ENCODE peak calls at places on chromosome 16, in nine cellular contexts. R is heart left ventricle; O is adrenal gland; Z is neural progenitor cell; L is vagina; B is H9; A is GM23338; P is CD4-positive, alpha-beta T cell; K is tibial nerve. Q is an unnamed sample.

GRCh38 chr16:48542020-48542473 is 67.9 kb downstream of the N4BP1 start:
- DNase-seq in R (peak), O (peak), Z (peak), L (peak), B (no peak), A (peak), P (no peak), K (peak), Q (no peak)

GRCh38 chr16:78973041-78973440 is 627.5 kb downstream of the MAF start:
- DNase-seq in R (no peak), O (no peak), Z (no peak), L (no peak), B (no peak), A (no peak), P (no peak), K (no peak), Q (no peak)

GRCh38 chr16:88815901-88816589 is 4.3 kb upstream of the APRT start:
- DNase-seq in R (no peak), O (peak), Z (peak), L (no peak), B (peak), A (peak), P (no peak), K (no peak), Q (peak)

GRCh38 chr16:89605186-89605970 is 8.1 kb upstream of the DPEP1 start:
- DNase-seq in R (no peak), O (no peak), Z (no peak), L (no peak), B (no peak), A (no peak), P (no peak), K (no peak), Q (no peak)

GRCh38 chr16:63596716-63597115 is 1525.1 kb downstream of the CDH11 start:
- DNase-seq in R (no peak), O (no peak), Z (no peak), L (no peak), B (no peak), A (no peak), P (no peak), K (no peak), Q (no peak)

GRCh38 chr16:5042574-5043171 is 8.9 kb upstream of the NAGPA start:
- DNase-seq in R (no peak), O (no peak), Z (peak), L (no peak), B (no peak), A (peak), P (no peak), K (no peak), Q (peak)

GRCh38 chr16:79599256-79599836 is 1.2 kb downstream of the MAF start:
- DNase-seq in R (peak), O (peak), Z (peak), L (no peak), B (peak), A (peak), P (no peak), K (no peak), Q (peak)

GRCh38 chr16:86241681-86242080 is 268.6 kb upstream of the FOXF1 start:
- DNase-seq in R (no peak), O (no peak), Z (no peak), L (no peak), B (no peak), A (peak), P (no peak), K (no peak), Q (no peak)

GRCh38 chr16:31513126-31513525 is 4.9 kb upstream of the RUSF1 start:
- DNase-seq in R (no peak), O (no peak), Z (no peak), L (no peak), B (no peak), A (no peak), P (no peak), K (no peak), Q (no peak)

GRCh38 chr16:12788758-12789157 is 14.9 kb downstream of the CPPED1 start:
- DNase-seq in R (no peak), O (no peak), Z (no peak), L (no peak), B (no peak), A (no peak), P (no peak), K (no peak), Q (no peak)

GRCh38 chr16:51853586-51853985 is 693.4 kb downstream of the TOX3 start:
- DNase-seq in R (no peak), O (no peak), Z (peak), L (no peak), B (no peak), A (no peak), P (no peak), K (no peak), Q (no peak)

DNA sequence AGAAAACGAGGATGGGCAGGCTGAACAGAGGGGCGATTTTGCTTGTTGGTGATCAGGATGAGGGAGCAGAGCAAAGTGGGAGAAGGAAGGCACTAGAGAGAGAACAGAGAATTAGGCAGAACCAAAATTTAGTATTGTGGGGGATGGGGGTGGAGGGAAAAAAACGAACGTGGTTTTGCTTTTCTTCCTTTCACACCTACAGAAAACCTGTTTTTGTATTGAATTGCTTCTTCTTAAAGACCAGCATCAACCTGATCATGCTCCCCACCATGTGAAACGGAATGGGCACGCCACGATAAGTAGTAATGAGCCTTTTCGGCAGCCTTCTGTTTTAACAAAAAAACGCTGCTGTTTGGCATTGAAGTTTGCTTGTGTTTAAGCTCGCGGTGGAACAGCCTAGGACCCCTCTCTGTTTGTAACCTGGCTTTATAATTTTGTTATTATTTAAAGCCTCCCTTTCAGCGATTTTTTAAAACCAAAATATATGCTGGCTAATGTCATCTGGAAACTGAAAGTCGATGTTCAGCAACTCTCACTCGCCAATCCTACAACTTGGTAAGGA is 36.8 kb downstream of the ERCC4 start:
- DNase-seq in R (no peak), O (peak), Z (no peak), L (no peak), B (no peak), A (no peak), P (no peak), K (no peak), Q (no peak)
- H3K27ac ChIP-seq in R (peak), O (peak), Z (no peak), L (peak), B (no peak), A (no peak), P (no peak), K (peak), Q (no peak)

GRCh38 chr16:87570938-87571867 is 31.1 kb upstream of the JPH3 start:
- DNase-seq in R (no peak), O (peak), Z (peak), L (no peak), B (peak), A (peak), P (no peak), K (no peak), Q (peak)
- TF ChIP-seq CTCF in R (peak), O (peak), Z (peak), L (peak), B (peak), A (peak), P (no peak), K (peak), Q (peak)

DNA sequence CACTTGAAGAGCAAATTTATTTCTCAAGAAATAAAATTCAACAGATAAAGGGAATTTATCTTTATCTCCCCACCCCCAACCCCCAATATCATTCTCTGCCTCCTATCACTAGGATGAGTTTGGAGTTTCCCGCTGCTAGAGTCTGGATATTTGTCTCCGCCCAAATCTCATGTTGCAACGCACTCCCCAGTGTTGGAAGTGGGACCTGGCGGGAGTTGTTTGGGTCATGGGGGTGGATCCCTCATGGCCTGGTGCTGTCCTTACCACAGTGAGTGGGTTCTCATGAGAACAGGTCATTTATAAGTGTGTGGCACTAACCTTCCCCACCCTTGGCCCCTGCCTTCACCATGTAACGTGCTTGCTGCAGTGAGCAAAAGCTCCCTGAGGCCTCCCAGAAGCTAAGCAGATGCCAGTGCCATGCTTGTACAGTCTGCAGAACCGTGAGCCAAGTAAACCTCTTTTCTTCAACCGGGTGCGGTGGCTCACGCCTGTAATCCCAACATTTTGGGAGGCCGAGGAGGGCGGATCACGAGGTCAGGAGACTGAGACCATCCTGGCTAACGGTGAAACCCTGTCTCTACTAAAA is 6.5 kb downstream of the CEP20 start:
- DNase-seq in R (no peak), O (no peak), Z (no peak), L (no peak), B (no peak), A (no peak), P (no peak), K (no peak), Q (no peak)
- H3K27ac ChIP-seq in R (no peak), O (no peak), Z (no peak), L (no peak), B (no peak), A (no peak), P (no peak), K (no peak), Q (no peak)

GRCh38 chr16:734208-734980 is 6.4 kb downstream of the CIAO3 start:
- DNase-seq in R (peak), O (no peak), Z (no peak), L (no peak), B (peak), A (no peak), P (no peak), K (no peak), Q (peak)

GRCh38 chr16:732332-732731 is 5.4 kb downstream of the HAGHL start:
- DNase-seq in R (no peak), O (no peak), Z (no peak), L (no peak), B (no peak), A (no peak), P (no peak), K (no peak), Q (no peak)

GRCh38 chr16:734981-735881 is 5.6 kb downstream of the CIAO3 start:
- DNase-seq in R (no peak), O (no peak), Z (no peak), L (no peak), B (no peak), A (no peak), P (no peak), K (no peak), Q (no peak)

GRCh38 chr16:732936-733335 is 6.0 kb downstream of the HAGHL start:
- DNase-seq in R (no peak), O (no peak), Z (no peak), L (no peak), B (no peak), A (peak), P (no peak), K (no peak), Q (peak)

DNA sequence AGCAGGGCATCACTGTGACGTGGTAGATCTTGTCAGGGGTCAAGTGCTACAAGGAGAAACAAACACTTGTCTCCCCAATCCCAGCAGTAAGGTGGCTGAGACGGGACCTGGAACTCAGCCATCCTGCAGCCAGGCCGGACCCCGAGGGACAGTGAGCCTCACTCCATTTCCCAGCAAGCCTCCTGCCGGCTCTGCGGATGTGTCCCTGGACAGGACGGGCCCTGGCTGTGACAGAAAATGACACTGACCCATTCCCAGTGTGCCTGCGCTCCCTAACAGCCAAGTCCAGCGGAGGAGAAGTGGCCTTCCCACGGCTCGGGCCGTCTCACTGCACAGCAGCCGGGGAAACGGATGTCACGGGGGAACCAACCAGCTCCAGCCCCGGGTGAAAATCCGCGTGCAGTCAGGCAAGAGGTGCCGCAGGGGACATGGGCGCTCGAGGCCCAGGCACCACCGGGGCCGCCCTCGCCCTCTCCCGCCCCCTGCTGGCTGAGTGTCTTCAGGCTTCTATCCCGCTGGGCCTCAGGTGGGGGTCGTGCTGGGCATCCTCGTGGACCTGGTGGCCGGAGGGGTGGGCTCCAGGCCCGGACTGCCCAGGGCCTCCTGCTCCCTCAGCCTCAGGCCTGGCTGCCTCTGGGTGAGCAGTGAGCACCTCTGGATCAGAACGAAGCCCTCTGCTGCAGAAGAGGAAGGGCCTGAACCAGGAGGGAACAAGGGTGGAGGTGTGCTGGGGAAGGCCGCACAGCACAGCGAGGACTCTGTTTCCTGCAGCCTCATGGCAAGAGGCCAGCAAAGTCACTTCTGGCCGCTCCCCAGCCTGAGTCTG is 6.7 kb downstream of the HAGHL start:
- DNase-seq in R (no peak), O (no peak), Z (peak), L (no peak), B (no peak), A (peak), P (no peak), K (no peak), Q (peak)
- TF ChIP-seq CTCF in R (peak), O (peak), Z (peak), L (no peak), B (peak), A (peak), P (peak), K (no peak), Q (peak)

DNA sequence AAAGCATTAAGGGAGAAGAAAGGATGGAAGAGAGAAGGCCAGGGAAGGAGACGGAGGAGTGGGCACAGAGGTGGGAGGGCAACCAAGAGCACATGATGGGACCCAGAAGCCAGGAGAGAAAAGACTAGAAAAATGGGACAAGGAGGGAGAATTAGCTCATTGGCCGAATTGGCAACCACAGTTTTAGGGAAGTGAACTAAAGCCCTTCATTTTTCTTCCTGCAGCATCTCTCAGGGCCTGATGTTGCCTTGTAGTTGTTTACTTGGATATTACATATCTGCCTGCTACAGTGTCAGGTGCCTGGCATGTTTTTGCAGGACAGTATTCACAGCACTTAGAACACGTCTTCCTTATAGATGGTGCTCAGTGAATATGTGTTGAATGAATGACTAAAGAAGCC is 19.0 kb downstream of the EMP2 start:
- DNase-seq in R (no peak), O (no peak), Z (no peak), L (no peak), B (no peak), A (no peak), P (no peak), K (no peak), Q (no peak)
- H3K27ac ChIP-seq in R (peak), O (no peak), Z (no peak), L (no peak), B (no peak), A (no peak), P (no peak), K (peak), Q (no peak)

DNA sequence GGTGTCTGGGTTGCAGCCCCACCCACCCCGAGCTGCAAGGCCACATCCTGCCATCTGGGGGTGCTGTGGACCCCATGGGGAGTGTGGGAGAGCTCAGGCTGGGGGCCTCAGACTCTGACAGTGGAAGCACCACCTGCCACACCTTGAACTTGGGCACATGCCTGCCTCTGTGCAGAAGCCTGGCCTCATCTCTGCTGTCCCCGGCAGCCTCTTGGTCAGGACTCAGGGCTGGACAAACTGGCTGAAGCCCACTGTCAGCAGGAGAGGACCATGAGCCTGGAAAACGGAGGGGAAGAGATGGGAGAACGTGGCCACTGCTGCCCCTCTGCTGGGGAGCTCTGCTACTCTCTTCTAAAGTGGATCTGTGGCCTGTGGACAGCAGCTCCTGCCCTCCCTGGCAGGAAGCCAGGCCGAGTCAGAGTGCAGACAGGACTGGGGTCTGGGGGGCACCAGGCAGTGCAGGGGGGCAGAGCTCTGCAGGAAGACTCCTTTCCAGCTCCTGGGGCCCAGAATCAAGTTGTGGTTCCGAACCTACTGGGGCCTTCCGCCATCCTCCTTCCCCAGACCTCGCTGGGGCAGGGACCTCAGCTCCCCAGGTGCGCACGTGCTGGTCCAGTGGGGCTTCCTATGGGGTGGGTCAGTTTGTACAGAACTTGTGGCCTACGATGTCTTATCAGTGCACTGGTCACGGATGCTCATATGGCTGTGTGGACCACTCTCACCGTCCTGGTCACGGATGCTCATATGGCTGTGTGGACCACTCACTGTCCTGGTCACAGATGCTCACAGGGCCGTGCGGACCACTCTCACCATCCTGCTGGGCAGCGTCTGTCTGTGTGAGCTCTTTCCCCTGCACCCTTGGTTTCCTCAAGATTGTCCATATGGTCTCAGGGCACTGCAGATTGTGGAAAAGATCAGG is 207.7 kb downstream of the LAT start:
- DNase-seq in R (peak), O (no peak), Z (no peak), L (peak), B (peak), A (no peak), P (no peak), K (no peak), Q (peak)
- TF ChIP-seq CTCF in R (peak), O (no peak), Z (no peak), L (no peak), B (peak), A (no peak), P (no peak), K (no peak), Q (peak)

GRCh38 chr16:23836078-23836403 is 258 bp downstream of the PRKCB start:
- DNase-seq in R (no peak), O (no peak), Z (no peak), L (no peak), B (peak), A (no peak), P (no peak), K (no peak), Q (no peak)
- H3K27ac ChIP-seq in R (no peak), O (no peak), Z (no peak), L (peak), B (no peak), A (no peak), P (peak), K (no peak), Q (no peak)

GRCh38 chr16:81996664-81997529 is 14.4 kb downstream of the SDR42E1 start:
- DNase-seq in R (no peak), O (peak), Z (peak), L (no peak), B (no peak), A (peak), P (no peak), K (no peak), Q (peak)
- TF ChIP-seq CTCF in R (no peak), O (peak), Z (peak), L (no peak), B (peak), A (peak), P (no peak), K (no peak), Q (peak)

Q was measured in endodermal cell.